ENCODE peak calls at places on chromosomes 2 and 18, in eight cellular contexts. O, H, V, Q, X, N, R and C are unnamed samples.

GRCh38 chr18:12838178-12838634 is 45.8 kb downstream of the PTPN2 start:
- DNase-seq in X (peak), H (no peak), Q (no peak), R (peak), V (peak), O (peak), N (no peak), C (no peak)

GRCh38 chr2:163909411-163910080 is 173.7 kb upstream of the FIGN start:
- DNase-seq in R (no peak), N (no peak), X (no peak), O (no peak), H (no peak), V (no peak), Q (no peak), C (no peak)

GRCh38 chr2:130795431-130795830 is 40.1 kb downstream of the AMER3 start:
- DNase-seq in V (no peak), H (no peak), O (no peak), Q (no peak), R (peak), N (no peak), X (no peak), C (no peak)

GRCh38 chr2:18630101-18630500 is 40.7 kb upstream of the NT5C1B start:
- DNase-seq in R (peak), Q (no peak), N (no peak), X (no peak), V (no peak), H (no peak), O (no peak), C (no peak)

GRCh38 chr2:186126181-186126580 is 359.9 kb upstream of the ZC3H15 start:
- DNase-seq in R (no peak), O (no peak), Q (no peak), H (no peak), X (no peak), V (no peak), N (no peak), C (no peak)

GRCh38 chr18:76487782-76488181 is 7.3 kb downstream of the ZNF516 start:
- DNase-seq in H (no peak), O (no peak), V (no peak), R (peak), X (no peak), Q (no peak), N (no peak), C (no peak)

GRCh38 chr2:112134120-112134519 is 4.1 kb upstream of the FBLN7 start:
- DNase-seq in V (no peak), N (no peak), R (no peak), O (no peak), H (no peak), Q (no peak), X (no peak), C (no peak)

GRCh38 chr18:13910986-13911385 is 4.3 kb downstream of the MC2R start:
- DNase-seq in X (no peak), N (no peak), H (no peak), V (no peak), R (no peak), Q (no peak), O (no peak), C (no peak)

GRCh38 chr18:51639541-51639940 is 442.1 kb upstream of the MEX3C start:
- DNase-seq in Q (no peak), X (no peak), R (no peak), N (no peak), O (no peak), V (no peak), H (no peak), C (no peak)

GRCh38 chr18:10041180-10041579 is 127.4 kb downstream of the VAPA start:
- DNase-seq in H (no peak), R (no peak), N (no peak), X (no peak), V (no peak), Q (no peak), O (no peak), C (no peak)